ENCODE peak calls at places on chromosomes 12 and 14, in ten cellular contexts. F is BE2C; Y is mesenchymal stem cell; B is breast epithelium; J is neural progenitor cell; O is H9; U is tibial artery; Z is astrocyte; A is CD8-positive, alpha-beta T cell; M is OCI-LY7. Q is an unnamed sample.

GRCh38 chr14:51513281-51513680 is 138.4 kb upstream of the FRMD6 start:
- DNase-seq in F (no peak), Y (no peak), B (no peak), J (no peak), O (no peak), U (no peak), Z (peak; percentile 56), A (no peak), M (no peak), Q (no peak)

GRCh38 chr12:115771065-115771464 is 506.4 kb downstream of the MED13L start:
- DNase-seq in F (peak; percentile 46), Y (peak; percentile 12), B (no peak), J (peak; percentile 44), O (peak; percentile 46), U (no peak), Z (no peak), A (no peak), M (no peak), Q (no peak)

GRCh38 chr12:116318738-116319050 is 41.2 kb upstream of the MED13L start:
- DNase-seq in F (no peak), Y (no peak), B (peak; percentile 41), J (no peak), O (no peak), U (no peak), Z (no peak), A (no peak), M (no peak), Q (no peak)

GRCh38 chr14:85188836-85189235 is 341.1 kb upstream of the FLRT2 start:
- DNase-seq in F (no peak), Y (no peak), B (no peak), J (no peak), O (no peak), U (no peak), Z (no peak), A (no peak), M (no peak), Q (no peak)

GRCh38 chr14:91931478-91932088 is 15.9 kb downstream of the FBLN5 start:
- DNase-seq in F (no peak), Y (no peak), B (no peak), J (no peak), O (no peak), U (peak; percentile 35), Z (no peak), A (no peak), M (no peak), Q (no peak)

GRCh38 chr14:54749727-54750126 is 152.9 kb downstream of the GCH1 start:
- DNase-seq in F (no peak), Y (no peak), B (no peak), J (no peak), O (no peak), U (no peak), Z (no peak), A (peak; percentile 15), M (no peak), Q (no peak)

GRCh38 chr12:55931317-55931779 is 386 bp downstream of the DGKA start:
- DNase-seq in F (no peak), Y (no peak), B (no peak), J (no peak), O (no peak), U (peak; percentile 25), Z (no peak), A (no peak), M (no peak), Q (no peak)

GRCh38 chr12:103829092-103829491 is 11.9 kb downstream of the NT5DC3 start:
- DNase-seq in F (no peak), Y (no peak), B (no peak), J (no peak), O (no peak), U (no peak), Z (no peak), A (no peak), M (no peak), Q (no peak)

GRCh38 chr12:34372003-34372402 is 349.7 kb downstream of the ALG10 start:
- DNase-seq in F (no peak), Y (no peak), B (no peak), J (no peak), O (no peak), U (no peak), Z (no peak), A (no peak), M (no peak), Q (no peak)

GRCh38 chr12:34377243-34378035 is 355.1 kb downstream of the ALG10 start:
- DNase-seq in F (no peak), Y (no peak), B (no peak), J (no peak), O (no peak), U (no peak), Z (no peak), A (no peak), M (no peak), Q (no peak)

GRCh38 chr12:34371050-34371449 is 348.8 kb downstream of the ALG10 start:
- DNase-seq in F (no peak), Y (no peak), B (no peak), J (no peak), O (no peak), U (no peak), Z (no peak), A (no peak), M (no peak), Q (no peak)

GRCh38 chr12:34376133-34376799 is 354.0 kb downstream of the ALG10 start:
- DNase-seq in F (no peak), Y (no peak), B (no peak), J (no peak), O (no peak), U (no peak), Z (no peak), A (no peak), M (no peak), Q (no peak)

DNA sequence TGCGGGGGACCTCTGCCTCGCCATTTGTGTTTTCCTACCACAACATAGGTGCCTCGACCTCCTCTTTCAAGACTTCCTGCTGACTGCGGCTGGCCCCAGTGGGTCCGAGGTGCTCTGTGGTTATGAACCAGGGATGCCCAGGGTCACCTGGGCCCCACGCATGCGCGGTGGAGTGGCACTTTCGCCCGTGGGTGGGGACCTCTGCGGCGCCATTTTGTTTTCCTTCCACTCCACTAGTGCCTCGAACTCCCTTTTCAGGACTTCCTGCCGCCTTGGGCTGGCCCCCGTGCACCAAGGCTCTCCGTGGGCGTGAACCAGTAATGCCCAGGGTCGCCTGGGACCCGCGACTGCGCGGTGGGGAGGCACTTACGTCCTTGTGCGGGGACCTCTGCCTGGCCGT is 351.6 kb downstream of the ALG10 start:
- DNase-seq in F (no peak), Y (no peak), B (no peak), J (no peak), O (no peak), U (no peak), Z (no peak), A (no peak), M (no peak), Q (no peak)
- H3K9me3 ChIP-seq in F (no peaks in the 10 kb centered on the region), Y (no peaks in the 10 kb centered on the region), B (peaks cover 87% of the 10 kb centered on the region), J (no peaks in the 10 kb centered on the region), O (peaks cover 90% of the 10 kb centered on the region), U (peaks cover 3% of the 10 kb centered on the region), Z (peaks cover 24% of the 10 kb centered on the region), A (no peaks in the 10 kb centered on the region), M (no peaks in the 10 kb centered on the region), Q (no peaks in the 10 kb centered on the region)

DNA sequence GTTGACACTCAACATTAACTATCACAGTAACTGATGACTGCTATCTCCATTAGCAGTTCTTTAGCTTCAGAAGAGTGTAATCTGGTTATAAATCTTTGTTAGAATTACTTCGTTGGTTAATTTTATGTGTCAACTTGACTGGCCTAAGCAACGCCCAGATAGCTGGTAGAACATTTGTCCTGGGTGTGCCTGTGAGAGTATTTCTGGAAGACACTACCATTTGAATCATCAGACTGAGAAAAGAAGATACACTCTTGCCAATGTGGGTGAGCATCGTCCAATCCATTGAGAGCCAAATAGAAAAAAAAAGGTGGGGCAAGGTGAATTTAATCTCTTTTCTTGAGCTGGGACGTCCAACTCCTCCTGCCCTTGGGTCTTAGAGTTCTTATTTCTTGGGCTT is 129.0 kb downstream of the IGF1 start:
- DNase-seq in F (no peak), Y (no peak), B (no peak), J (no peak), O (no peak), U (no peak), Z (no peak), A (no peak), M (no peak), Q (no peak)
- H3K9me3 ChIP-seq in F (no peaks in the 10 kb centered on the region), Y (peaks cover 6% of the 10 kb centered on the region), B (peaks cover 6% of the 10 kb centered on the region), J (no peaks in the 10 kb centered on the region), O (no peaks in the 10 kb centered on the region), U (no peaks in the 10 kb centered on the region), Z (peaks cover 3% of the 10 kb centered on the region), A (no peaks in the 10 kb centered on the region), M (no peaks in the 10 kb centered on the region), Q (no peaks in the 10 kb centered on the region)

GRCh38 chr12:133215724-133216123 is 20.0 kb downstream of the ANHX start:
- DNase-seq in F (no peak), Y (no peak), B (no peak), J (no peak), O (no peak), U (no peak), Z (no peak), A (no peak), M (no peak), Q (no peak)

GRCh38 chr12:133221241-133221640 is 14.4 kb downstream of the ANHX start:
- DNase-seq in F (no peak), Y (no peak), B (no peak), J (no peak), O (no peak), U (no peak), Z (no peak), A (no peak), M (no peak), Q (no peak)

GRCh38 chr12:133222211-133222610 is 13.5 kb downstream of the ANHX start:
- DNase-seq in F (no peak), Y (no peak), B (no peak), J (no peak), O (peak; percentile 19), U (no peak), Z (no peak), A (no peak), M (no peak), Q (no peak)

GRCh38 chr12:133220521-133220920 is 15.2 kb downstream of the ANHX start:
- DNase-seq in F (no peak), Y (no peak), B (no peak), J (no peak), O (no peak), U (no peak), Z (no peak), A (no peak), M (no peak), Q (no peak)

DNA sequence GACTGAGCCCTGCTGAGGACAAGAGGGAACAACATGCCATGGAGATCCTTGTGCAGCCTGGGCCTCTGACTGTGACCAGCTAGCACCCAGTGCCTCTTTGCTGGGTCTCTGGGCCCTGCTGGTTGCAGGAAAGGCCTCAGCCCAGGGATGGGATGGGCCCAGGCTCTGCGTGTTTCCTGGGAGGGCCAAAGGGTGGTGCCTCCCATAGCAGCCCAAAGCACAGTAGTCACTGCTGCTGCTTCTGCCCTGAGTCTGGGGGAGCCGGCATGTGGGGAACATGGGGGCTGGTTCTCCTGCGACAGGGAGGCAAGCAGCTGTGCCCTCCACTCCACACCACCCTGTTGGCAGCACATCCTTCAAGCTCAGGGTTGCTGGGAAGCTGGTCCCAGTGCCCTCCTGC is 18.5 kb downstream of the ANHX start:
- DNase-seq in F (no peak), Y (no peak), B (no peak), J (no peak), O (no peak), U (no peak), Z (no peak), A (no peak), M (no peak), Q (no peak)
- H3K9me3 ChIP-seq in F (peaks cover 5% of the 10 kb centered on the region), Y (peaks cover 86% of the 10 kb centered on the region), B (peaks cover 93% of the 10 kb centered on the region), J (peaks cover 7% of the 10 kb centered on the region), O (peaks cover 86% of the 10 kb centered on the region), U (peaks cover 23% of the 10 kb centered on the region), Z (peaks cover 35% of the 10 kb centered on the region), A (peaks cover 12% of the 10 kb centered on the region), M (peaks cover 6% of the 10 kb centered on the region), Q (peaks cover 18% of the 10 kb centered on the region)

GRCh38 chr12:118391424-118391823 is 15.1 kb downstream of the SUDS3 start:
- DNase-seq in F (no peak), Y (no peak), B (peak; percentile 30), J (no peak), O (no peak), U (no peak), Z (no peak), A (no peak), M (no peak), Q (no peak)
- H3K9me3 ChIP-seq in F (no peaks in the 10 kb centered on the region), Y (no peaks in the 10 kb centered on the region), B (no peaks in the 10 kb centered on the region), J (no peaks in the 10 kb centered on the region), O (no peaks in the 10 kb centered on the region), U (no peaks in the 10 kb centered on the region), Z (no peaks in the 10 kb centered on the region), A (no peaks in the 10 kb centered on the region), M (no peaks in the 10 kb centered on the region), Q (no peaks in the 10 kb centered on the region)